ENCODE peak calls at places on chromosomes 3 and 15, in seven cellular contexts. One of them, this sample, is unnamed.

GRCh38 chr15:67834249-67834592 is 5.6 kb downstream of the RNU6-1 start:
- DNase-seq in mucosa of descending colon: no peak
- DNase-seq in thoracic aorta: no peak
- DNase-seq in colonic mucosa: no peak
- DNase-seq in IMR-90: no peak
- DNase-seq in lower leg skin: no peak
- DNase-seq in endodermal cell: no peak
- DNase-seq in this sample: no peak

GRCh38 chr15:52709172-52709979 is 30.2 kb upstream of the ATOSA start:
- DNase-seq in mucosa of descending colon: peak
- DNase-seq in thoracic aorta: no peak
- DNase-seq in colonic mucosa: peak
- DNase-seq in IMR-90: no peak
- DNase-seq in lower leg skin: peak
- DNase-seq in endodermal cell: peak
- DNase-seq in this sample: no peak

GRCh38 chr3:399647-400046 is 203.1 kb downstream of the CHL1 start:
- DNase-seq in mucosa of descending colon: no peak
- DNase-seq in thoracic aorta: no peak
- DNase-seq in colonic mucosa: no peak
- DNase-seq in IMR-90: no peak
- DNase-seq in lower leg skin: no peak
- DNase-seq in endodermal cell: no peak
- DNase-seq in this sample: no peak

GRCh38 chr3:89740881-89741177 is 633.4 kb downstream of the EPHA3 start:
- DNase-seq in mucosa of descending colon: no peak
- DNase-seq in thoracic aorta: no peak
- DNase-seq in colonic mucosa: no peak
- DNase-seq in IMR-90: peak
- DNase-seq in lower leg skin: no peak
- DNase-seq in endodermal cell: no peak
- DNase-seq in this sample: no peak

GRCh38 chr3:66938338-66938963 is 59.7 kb upstream of the KBTBD8 start:
- DNase-seq in mucosa of descending colon: no peak
- DNase-seq in thoracic aorta: no peak
- DNase-seq in colonic mucosa: peak
- DNase-seq in IMR-90: peak
- DNase-seq in lower leg skin: peak
- DNase-seq in endodermal cell: peak
- DNase-seq in this sample: no peak

GRCh38 chr15:101652783-101653430 is 726 bp upstream of the TM2D3 start:
- DNase-seq in mucosa of descending colon: no peak
- DNase-seq in thoracic aorta: no peak
- DNase-seq in colonic mucosa: no peak
- DNase-seq in IMR-90: no peak
- DNase-seq in lower leg skin: no peak
- DNase-seq in endodermal cell: peak
- DNase-seq in this sample: no peak

GRCh38 chr3:187367561-187368103 is 553 bp upstream of the RTP4 start:
- DNase-seq in mucosa of descending colon: peak
- DNase-seq in thoracic aorta: no peak
- DNase-seq in colonic mucosa: no peak
- DNase-seq in IMR-90: no peak
- DNase-seq in lower leg skin: no peak
- DNase-seq in endodermal cell: no peak
- DNase-seq in this sample: no peak

GRCh38 chr3:167705840-167706239 is 28.9 kb downstream of the PDCD10 start:
- DNase-seq in mucosa of descending colon: no peak
- DNase-seq in thoracic aorta: no peak
- DNase-seq in colonic mucosa: no peak
- DNase-seq in IMR-90: peak
- DNase-seq in lower leg skin: no peak
- DNase-seq in endodermal cell: no peak
- DNase-seq in this sample: no peak

GRCh38 chr15:68413363-68414255 is 18.4 kb downstream of the ITGA11 start:
- DNase-seq in mucosa of descending colon: no peak
- DNase-seq in thoracic aorta: no peak
- DNase-seq in colonic mucosa: peak
- DNase-seq in IMR-90: no peak
- DNase-seq in lower leg skin: no peak
- DNase-seq in endodermal cell: peak
- DNase-seq in this sample: peak

GRCh38 chr3:189071452-189071851 is 100.3 kb upstream of the TPRG1 start:
- DNase-seq in mucosa of descending colon: no peak
- DNase-seq in thoracic aorta: no peak
- DNase-seq in colonic mucosa: no peak
- DNase-seq in IMR-90: no peak
- DNase-seq in lower leg skin: no peak
- DNase-seq in endodermal cell: no peak
- DNase-seq in this sample: no peak

GRCh38 chr3:159189994-159190669 is 388.3 kb downstream of the MFSD1 start:
- DNase-seq in mucosa of descending colon: no peak
- DNase-seq in thoracic aorta: no peak
- DNase-seq in colonic mucosa: no peak
- DNase-seq in IMR-90: no peak
- DNase-seq in lower leg skin: no peak
- DNase-seq in endodermal cell: no peak
- DNase-seq in this sample: no peak

GRCh38 chr3:9833078-9833477 is 10.7 kb downstream of the RPUSD3 start:
- DNase-seq in mucosa of descending colon: no peak
- DNase-seq in thoracic aorta: no peak
- DNase-seq in colonic mucosa: no peak
- DNase-seq in IMR-90: no peak
- DNase-seq in lower leg skin: no peak
- DNase-seq in endodermal cell: no peak
- DNase-seq in this sample: no peak

GRCh38 chr3:157201648-157202278 is 41.8 kb upstream of the CCNL1 start:
- DNase-seq in mucosa of descending colon: no peak
- DNase-seq in thoracic aorta: no peak
- DNase-seq in colonic mucosa: no peak
- DNase-seq in IMR-90: peak
- DNase-seq in lower leg skin: no peak
- DNase-seq in endodermal cell: no peak
- DNase-seq in this sample: no peak

GRCh38 chr3:58722526-58722925 is 56.0 kb upstream of the FAM3D start:
- DNase-seq in mucosa of descending colon: no peak
- DNase-seq in thoracic aorta: no peak
- DNase-seq in colonic mucosa: no peak
- DNase-seq in IMR-90: peak
- DNase-seq in lower leg skin: no peak
- DNase-seq in endodermal cell: no peak
- DNase-seq in this sample: no peak

GRCh38 chr3:127670229-127670559 is 2.6 kb upstream of the ABTB1 start:
- DNase-seq in mucosa of descending colon: no peak
- DNase-seq in thoracic aorta: no peak
- DNase-seq in colonic mucosa: no peak
- DNase-seq in IMR-90: no peak
- DNase-seq in lower leg skin: no peak
- DNase-seq in endodermal cell: no peak
- DNase-seq in this sample: peak

GRCh38 chr15:47997170-47997569 is 123.6 kb upstream of the SLC24A5 start:
- DNase-seq in mucosa of descending colon: no peak
- DNase-seq in thoracic aorta: no peak
- DNase-seq in colonic mucosa: no peak
- DNase-seq in IMR-90: no peak
- DNase-seq in lower leg skin: no peak
- DNase-seq in endodermal cell: no peak
- DNase-seq in this sample: no peak

GRCh38 chr3:101195951-101196713 is 124.2 kb downstream of the IMPG2 start:
- DNase-seq in mucosa of descending colon: no peak
- DNase-seq in thoracic aorta: no peak
- DNase-seq in colonic mucosa: no peak
- DNase-seq in IMR-90: peak
- DNase-seq in lower leg skin: no peak
- DNase-seq in endodermal cell: no peak
- DNase-seq in this sample: no peak

GRCh38 chr3:197505796-197506553 is 49.8 kb downstream of the BDH1 start:
- DNase-seq in mucosa of descending colon: peak
- DNase-seq in thoracic aorta: no peak
- DNase-seq in colonic mucosa: peak
- DNase-seq in IMR-90: no peak
- DNase-seq in lower leg skin: no peak
- DNase-seq in endodermal cell: no peak
- DNase-seq in this sample: no peak

GRCh38 chr15:39582286-39582976 is 1.6 kb downstream of the THBS1 start:
- DNase-seq in mucosa of descending colon: peak
- DNase-seq in thoracic aorta: no peak
- DNase-seq in colonic mucosa: peak
- DNase-seq in IMR-90: peak
- DNase-seq in lower leg skin: no peak
- DNase-seq in endodermal cell: peak
- DNase-seq in this sample: no peak

GRCh38 chr15:57223887-57224286 is 152.4 kb upstream of the CGNL1 start:
- DNase-seq in mucosa of descending colon: no peak
- DNase-seq in thoracic aorta: no peak
- DNase-seq in colonic mucosa: no peak
- DNase-seq in IMR-90: no peak
- DNase-seq in lower leg skin: no peak
- DNase-seq in endodermal cell: no peak
- DNase-seq in this sample: no peak

GRCh38 chr3:76943058-76943457 is 96.8 kb upstream of the ROBO2 start:
- DNase-seq in mucosa of descending colon: no peak
- DNase-seq in thoracic aorta: no peak
- DNase-seq in colonic mucosa: no peak
- DNase-seq in IMR-90: peak
- DNase-seq in lower leg skin: no peak
- DNase-seq in endodermal cell: no peak
- DNase-seq in this sample: no peak

GRCh38 chr15:90413411-90414379 is 25.7 kb downstream of the IQGAP1 start:
- DNase-seq in mucosa of descending colon: no peak
- DNase-seq in thoracic aorta: no peak
- DNase-seq in colonic mucosa: no peak
- DNase-seq in IMR-90: peak
- DNase-seq in lower leg skin: no peak
- DNase-seq in endodermal cell: no peak
- DNase-seq in this sample: no peak

GRCh38 chr15:45249125-45249780 is 2.8 kb upstream of the SLC28A2 start:
- DNase-seq in mucosa of descending colon: peak
- DNase-seq in thoracic aorta: no peak
- DNase-seq in colonic mucosa: peak
- DNase-seq in IMR-90: no peak
- DNase-seq in lower leg skin: no peak
- DNase-seq in endodermal cell: no peak
- DNase-seq in this sample: no peak

GRCh38 chr15:45254405-45255293 is 2.6 kb downstream of the SLC28A2 start:
- DNase-seq in mucosa of descending colon: no peak
- DNase-seq in thoracic aorta: no peak
- DNase-seq in colonic mucosa: peak
- DNase-seq in IMR-90: peak
- DNase-seq in lower leg skin: no peak
- DNase-seq in endodermal cell: no peak
- DNase-seq in this sample: no peak

GRCh38 chr15:45251888-45252287 is at the start of gene SLC28A2:
- DNase-seq in mucosa of descending colon: no peak
- DNase-seq in thoracic aorta: no peak
- DNase-seq in colonic mucosa: peak
- DNase-seq in IMR-90: no peak
- DNase-seq in lower leg skin: no peak
- DNase-seq in endodermal cell: no peak
- DNase-seq in this sample: no peak

GRCh38 chr15:45253330-45253729 is 1.3 kb downstream of the SLC28A2 start:
- DNase-seq in mucosa of descending colon: no peak
- DNase-seq in thoracic aorta: no peak
- DNase-seq in colonic mucosa: peak
- DNase-seq in IMR-90: no peak
- DNase-seq in lower leg skin: no peak
- DNase-seq in endodermal cell: peak
- DNase-seq in this sample: no peak
- TF ChIP-seq CTCF in mucosa of descending colon: no peak
- TF ChIP-seq CTCF in thoracic aorta: no peak
- TF ChIP-seq CTCF in colonic mucosa: no peak
- TF ChIP-seq CTCF in IMR-90: peak
- TF ChIP-seq CTCF in lower leg skin: no peak
- TF ChIP-seq CTCF in endodermal cell: peak
- TF ChIP-seq CTCF in this sample: peak

DNA sequence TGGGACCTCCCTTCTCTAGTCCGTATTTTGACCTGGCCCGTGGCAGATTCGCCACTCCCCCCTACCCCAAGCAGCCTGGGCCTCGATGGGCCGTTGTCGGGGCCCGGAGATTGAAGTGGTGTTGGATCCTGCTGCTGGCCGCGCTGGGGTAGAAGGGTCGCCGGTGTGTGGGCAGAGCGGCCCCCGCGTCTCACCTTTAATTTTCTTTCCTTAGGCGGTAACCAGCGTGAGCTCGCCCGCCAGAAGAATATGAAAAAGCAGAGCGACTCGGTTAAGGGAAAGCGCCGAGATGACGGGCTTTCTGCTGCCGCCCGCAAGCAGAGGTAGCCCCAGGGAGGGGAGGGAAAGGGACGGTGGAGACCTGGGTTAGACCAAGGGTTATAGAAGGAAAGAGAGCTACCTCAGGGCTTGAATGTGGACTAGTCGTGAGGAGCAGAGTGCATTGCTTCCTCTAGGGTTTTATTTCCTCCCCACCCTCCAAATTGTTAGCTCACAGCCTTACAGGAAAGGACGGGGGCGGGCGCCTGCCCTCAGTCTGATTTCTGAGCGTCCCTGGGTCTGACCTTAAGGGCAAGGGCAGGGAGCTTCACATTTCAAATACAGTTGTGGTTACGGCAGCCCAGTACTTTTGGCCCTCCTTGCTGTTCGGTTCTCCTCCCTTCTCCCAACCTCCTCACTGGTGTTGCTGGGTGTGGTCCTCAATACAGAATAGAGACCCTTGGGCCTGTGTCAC is 807 bp downstream of the SERF2 start:
- DNase-seq in mucosa of descending colon: peak
- DNase-seq in thoracic aorta: no peak
- DNase-seq in colonic mucosa: peak
- DNase-seq in IMR-90: peak
- DNase-seq in lower leg skin: peak
- DNase-seq in endodermal cell: no peak
- DNase-seq in this sample: no peak
- TF ChIP-seq CTCF in mucosa of descending colon: no peak
- TF ChIP-seq CTCF in thoracic aorta: no peak
- TF ChIP-seq CTCF in colonic mucosa: no peak
- TF ChIP-seq CTCF in IMR-90: peak
- TF ChIP-seq CTCF in lower leg skin: no peak
- TF ChIP-seq CTCF in endodermal cell: no peak
- TF ChIP-seq CTCF in this sample: peak

GRCh38 chr3:50158747-50159146 is 3.6 kb downstream of the SEMA3F start:
- DNase-seq in mucosa of descending colon: no peak
- DNase-seq in thoracic aorta: no peak
- DNase-seq in colonic mucosa: no peak
- DNase-seq in IMR-90: no peak
- DNase-seq in lower leg skin: no peak
- DNase-seq in endodermal cell: no peak
- DNase-seq in this sample: no peak
- TF ChIP-seq CTCF in mucosa of descending colon: no peak
- TF ChIP-seq CTCF in thoracic aorta: no peak
- TF ChIP-seq CTCF in colonic mucosa: no peak
- TF ChIP-seq CTCF in IMR-90: no peak
- TF ChIP-seq CTCF in lower leg skin: no peak
- TF ChIP-seq CTCF in endodermal cell: peak
- TF ChIP-seq CTCF in this sample: no peak

DNA sequence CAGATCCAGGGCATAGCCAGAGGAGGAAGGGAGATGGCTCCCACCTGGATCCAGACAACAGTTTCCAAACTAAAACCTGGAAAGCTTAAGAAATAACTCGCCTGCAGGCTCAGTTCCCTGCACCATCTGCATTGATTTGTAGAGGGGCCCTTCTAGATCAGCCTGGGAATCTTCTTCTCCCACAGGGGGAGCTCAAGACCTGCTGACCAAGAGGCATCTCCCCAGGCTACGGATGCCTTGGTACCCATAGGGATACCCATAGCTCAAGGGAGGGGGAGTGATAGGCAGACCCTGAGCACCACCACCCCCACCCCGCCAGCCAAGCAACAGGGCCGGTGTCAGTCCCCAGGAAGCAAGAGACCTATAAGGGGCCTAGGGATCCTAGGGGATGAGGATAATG is 28.0 kb upstream of the DCLK3 start:
- DNase-seq in mucosa of descending colon: no peak
- DNase-seq in thoracic aorta: no peak
- DNase-seq in colonic mucosa: no peak
- DNase-seq in IMR-90: peak
- DNase-seq in lower leg skin: no peak
- DNase-seq in endodermal cell: peak
- DNase-seq in this sample: no peak
- TF ChIP-seq CTCF in mucosa of descending colon: no peak
- TF ChIP-seq CTCF in thoracic aorta: no peak
- TF ChIP-seq CTCF in colonic mucosa: no peak
- TF ChIP-seq CTCF in IMR-90: peak
- TF ChIP-seq CTCF in lower leg skin: no peak
- TF ChIP-seq CTCF in endodermal cell: peak
- TF ChIP-seq CTCF in this sample: peak